ENCODE peak calls at places on chromosomes 4 and X, in four cellular contexts. J is stimulated activated CD8-positive, alpha-beta memory T cell treated with anti-CD3 and anti-CD28 coated beads, Interleukin-7, amount 100 ng/mL, for 48 hours; S is GM19239; I is HFFc6. B is an unnamed sample.

GRCh38 chr4:165766976-165767375 is 106.1 kb upstream of the TLL1 start:
- DNase-seq in J (no peak), S (no peak), I (no peak), B (no peak)

GRCh38 chr4:2347190-2347589 is 71.3 kb downstream of the ZFYVE28 start:
- DNase-seq in J (no peak), S (no peak), I (no peak), B (no peak)

GRCh38 chrX:119516157-119516702 is 48.0 kb downstream of the SLC25A5 start:
- DNase-seq in J (no peak), S (peak), I (peak), B (peak)

GRCh38 chr4:134906404-134907023 is 704.9 kb upstream of the PABPC4L start:
- DNase-seq in J (no peak), S (no peak), I (peak), B (no peak)

GRCh38 chrX:87878926-87879325 is 361.3 kb downstream of the KLHL4 start:
- DNase-seq in J (no peak), S (no peak), I (no peak), B (no peak)

GRCh38 chr4:7959066-7959465 is 19.4 kb upstream of the AFAP1 start:
- DNase-seq in J (no peak), S (no peak), I (no peak), B (no peak)

GRCh38 chr4:108683479-108683878 is 33.1 kb downstream of the OSTC start:
- DNase-seq in J (no peak), S (no peak), I (peak), B (no peak)

GRCh38 chr4:153418114-153418513 is 48.0 kb upstream of the TMEM131L start:
- DNase-seq in J (no peak), S (no peak), I (no peak), B (no peak)

GRCh38 chr4:122854444-122854843 is 27.8 kb downstream of the FGF2 start:
- DNase-seq in J (no peak), S (no peak), I (no peak), B (no peak)

GRCh38 chr4:81221303-81222081 is 6.5 kb upstream of the PRKG2 start:
- DNase-seq in J (no peak), S (no peak), I (no peak), B (no peak)

GRCh38 chr4:123352240-123352945 is 44.2 kb upstream of the SPRY1 start:
- DNase-seq in J (no peak), S (no peak), I (peak), B (no peak)

GRCh38 chrX:6226646-6227444 is 1.8 kb downstream of the NLGN4X start:
- DNase-seq in J (no peak), S (no peak), I (no peak), B (no peak)

GRCh38 chr4:143186202-143186601 is 1.5 kb downstream of the USP38 start:
- DNase-seq in J (no peak), S (no peak), I (peak), B (no peak)

GRCh38 chrX:57899064-57899463 is 11.2 kb downstream of the ZXDA start:
- DNase-seq in J (no peak), S (no peak), I (no peak), B (no peak)

GRCh38 chr4:153451931-153452660 is 14.1 kb upstream of the TMEM131L start:
- DNase-seq in J (no peak), S (no peak), I (no peak), B (no peak)

GRCh38 chrX:129091097-129091496 is 432.2 kb downstream of the SMARCA1 start:
- DNase-seq in J (no peak), S (no peak), I (no peak), B (no peak)

GRCh38 chrX:11423362-11423818 is 130.2 kb downstream of the AMELX start:
- DNase-seq in J (no peak), S (peak), I (peak), B (no peak)

GRCh38 chr4:101451086-101451485 is 103.8 kb upstream of the PPP3CA start:
- DNase-seq in J (no peak), S (no peak), I (no peak), B (no peak)

GRCh38 chrX:46407753-46408130 is 137.5 kb downstream of the ZNF674 start:
- DNase-seq in J (no peak), S (no peak), I (no peak), B (no peak)

GRCh38 chrX:7147431-7147977 is at the start of gene STS:
- DNase-seq in J (peak), S (no peak), I (no peak), B (no peak)

GRCh38 chr4:54659213-54660144 is 1.7 kb downstream of the KIT start:
- DNase-seq in J (no peak), S (no peak), I (no peak), B (no peak)

GRCh38 chr4:180798016-180798574 is 1445.1 kb upstream of the TENM3 start:
- DNase-seq in J (no peak), S (no peak), I (no peak), B (no peak)

GRCh38 chr4:81207793-81208192 is 7.2 kb downstream of the PRKG2 start:
- DNase-seq in J (no peak), S (no peak), I (peak), B (no peak)

GRCh38 chr4:99968330-99968729 is 18.3 kb upstream of the H2AZ1 start:
- DNase-seq in J (no peak), S (no peak), I (peak), B (no peak)

GRCh38 chr4:37822220-37822619 is 4.3 kb upstream of the PGM2 start:
- DNase-seq in J (no peak), S (no peak), I (no peak), B (no peak)

GRCh38 chr4:1813915-1814314 is 20.8 kb downstream of the FGFR3 start:
- DNase-seq in J (no peak), S (no peak), I (no peak), B (no peak)

GRCh38 chr4:15920723-15921591 is 17.6 kb downstream of the FGFBP1 start:
- DNase-seq in J (no peak), S (no peak), I (peak), B (no peak)

GRCh38 chrX:72029473-72030411 is 102.0 kb downstream of the RTL5 start:
- DNase-seq in J (no peak), S (no peak), I (peak), B (no peak)

GRCh38 chr4:139795476-139795875 is 129.9 kb downstream of the MGST2 start:
- DNase-seq in J (no peak), S (no peak), I (no peak), B (no peak)

GRCh38 chr4:141131738-141132688 is 1.3 kb downstream of the RNF150 start:
- DNase-seq in J (no peak), S (no peak), I (no peak), B (no peak)

GRCh38 chr4:103018391-103019318 is 850 bp downstream of the SLC9B1 start:
- DNase-seq in J (no peak), S (no peak), I (no peak), B (no peak)

GRCh38 chr4:105025263-105026017 is 121.2 kb upstream of the TET2 start:
- DNase-seq in J (no peak), S (no peak), I (no peak), B (no peak)

GRCh38 chrX:20263474-20263873 is 3.2 kb downstream of the RPS6KA3 start:
- DNase-seq in J (no peak), S (no peak), I (peak), B (no peak)

GRCh38 chr4:186920486-186920885 is 196.8 kb upstream of the FAT1 start:
- DNase-seq in J (no peak), S (no peak), I (no peak), B (no peak)

B was measured in GM12864.